ENCODE peak calls at places on chromosomes 6 and 20, in eight cellular contexts. K, V, U, L, N, P, A and S are unnamed samples.

GRCh38 chr6:21870071-21870729 is 276.6 kb downstream of the SOX4 start:
- DNase-seq in K (peak), V (no peak), U (no peak), L (no peak), N (no peak), P (no peak), A (no peak), S (no peak)

GRCh38 chr6:6886160-6886885 is 221.4 kb upstream of the RREB1 start:
- DNase-seq in K (no peak), V (no peak), U (no peak), L (no peak), N (no peak), P (no peak), A (no peak), S (no peak)

GRCh38 chr6:129314575-129314974 is 395.4 kb downstream of the ARHGAP18 start:
- DNase-seq in K (no peak), V (no peak), U (no peak), L (no peak), N (no peak), P (no peak), A (no peak), S (no peak)

GRCh38 chr6:140905050-140905449 is 1227.7 kb upstream of the GJE1 start:
- DNase-seq in K (no peak), V (no peak), U (no peak), L (no peak), N (no peak), P (no peak), A (no peak), S (no peak)

GRCh38 chr6:142207265-142207877 is 60.3 kb downstream of the VTA1 start:
- DNase-seq in K (peak), V (peak), U (peak), L (no peak), N (peak), P (no peak), A (no peak), S (peak)

GRCh38 chr6:119443993-119444641 is 94.6 kb upstream of the MAN1A1 start:
- DNase-seq in K (no peak), V (peak), U (no peak), L (no peak), N (no peak), P (no peak), A (no peak), S (no peak)

GRCh38 chr6:31776563-31776960 is 566 bp downstream of the VWA7 start:
- DNase-seq in K (peak), V (no peak), U (no peak), L (no peak), N (no peak), P (no peak), A (no peak), S (no peak)

GRCh38 chr6:47073125-47074110 is 31.3 kb upstream of the ADGRF1 start:
- DNase-seq in K (no peak), V (no peak), U (no peak), L (no peak), N (no peak), P (no peak), A (no peak), S (no peak)

GRCh38 chr6:144797881-144798589 is 512.9 kb downstream of the UTRN start:
- DNase-seq in K (peak), V (peak), U (no peak), L (no peak), N (no peak), P (no peak), A (no peak), S (no peak)

GRCh38 chr6:92806254-92806653 is 613.1 kb downstream of the EPHA7 start:
- DNase-seq in K (no peak), V (no peak), U (no peak), L (no peak), N (no peak), P (no peak), A (no peak), S (no peak)

GRCh38 chr6:13517116-13517515 is 29.7 kb upstream of the GFOD1 start:
- DNase-seq in K (peak), V (peak), U (no peak), L (no peak), N (no peak), P (no peak), A (no peak), S (no peak)

GRCh38 chr20:35271073-35271882 is 6.6 kb downstream of the MMP24OS start:
- DNase-seq in K (no peak), V (no peak), U (no peak), L (no peak), N (no peak), P (no peak), A (no peak), S (no peak)

GRCh38 chr6:148611213-148611612 is 135.6 kb upstream of the UST start:
- DNase-seq in K (peak), V (peak), U (no peak), L (no peak), N (no peak), P (no peak), A (peak), S (no peak)

GRCh38 chr6:159152014-159152413 is 17.2 kb upstream of the FNDC1 start:
- DNase-seq in K (no peak), V (no peak), U (no peak), L (no peak), N (no peak), P (no peak), A (no peak), S (no peak)

GRCh38 chr20:25065044-25065624 is 7.2 kb upstream of the ACSS1 start:
- DNase-seq in K (no peak), V (no peak), U (no peak), L (no peak), N (peak), P (no peak), A (no peak), S (peak)

GRCh38 chr20:10578607-10579006 is 95.2 kb downstream of the JAG1 start:
- DNase-seq in K (peak), V (peak), U (no peak), L (no peak), N (no peak), P (no peak), A (no peak), S (no peak)

GRCh38 chr6:3228046-3228671 is 706 bp upstream of the TUBB2B start:
- DNase-seq in K (no peak), V (no peak), U (no peak), L (no peak), N (no peak), P (no peak), A (no peak), S (no peak)

GRCh38 chr6:139257291-139257690 is 34.5 kb downstream of the TXLNB start:
- DNase-seq in K (no peak), V (no peak), U (no peak), L (no peak), N (no peak), P (no peak), A (no peak), S (no peak)

GRCh38 chr20:62739067-62739466 is 30.4 kb downstream of the NTSR1 start:
- DNase-seq in K (no peak), V (no peak), U (no peak), L (no peak), N (no peak), P (no peak), A (no peak), S (no peak)
- H3K27ac ChIP-seq in K (peak), V (no peak), U (peak), L (peak), N (peak), P (no peak), A (no peak), S (peak)

GRCh38 chr6:73866305-73866704 is 170.3 kb downstream of the CD109 start:
- DNase-seq in K (no peak), V (no peak), U (no peak), L (no peak), N (no peak), P (no peak), A (no peak), S (no peak)
- H3K27ac ChIP-seq in K (no peak), V (no peak), U (no peak), L (no peak), N (no peak), P (no peak), A (no peak), S (no peak)

GRCh38 chr6:34350100-34350936 is 42.2 kb downstream of the NUDT3 start:
- DNase-seq in K (no peak), V (peak), U (no peak), L (no peak), N (no peak), P (no peak), A (no peak), S (no peak)
- H3K27ac ChIP-seq in K (no peak), V (no peak), U (no peak), L (no peak), N (no peak), P (no peak), A (no peak), S (no peak)

GRCh38 chr20:62502496-62503095 is 26.8 kb upstream of the GATA5 start:
- DNase-seq in K (no peak), V (no peak), U (no peak), L (no peak), N (no peak), P (no peak), A (no peak), S (no peak)
- H3K27ac ChIP-seq in K (peak), V (peak), U (no peak), L (no peak), N (no peak), P (no peak), A (no peak), S (no peak)

GRCh38 chr20:11918280-11918952 is 723 bp downstream of the BTBD3 start:
- DNase-seq in K (no peak), V (no peak), U (no peak), L (no peak), N (no peak), P (no peak), A (no peak), S (no peak)
- H3K27ac ChIP-seq in K (no peak), V (peak), U (no peak), L (peak), N (no peak), P (peak), A (peak), S (peak)

GRCh38 chr20:50515471-50516106 is 5.4 kb downstream of the PTPN1 start:
- DNase-seq in K (no peak), V (no peak), U (no peak), L (no peak), N (no peak), P (no peak), A (no peak), S (no peak)

GRCh38 chr20:50512323-50512722 is 2.1 kb downstream of the PTPN1 start:
- DNase-seq in K (no peak), V (no peak), U (no peak), L (no peak), N (no peak), P (no peak), A (no peak), S (no peak)

GRCh38 chr20:50514750-50515149 is 4.6 kb downstream of the PTPN1 start:
- DNase-seq in K (no peak), V (no peak), U (no peak), L (no peak), N (no peak), P (no peak), A (no peak), S (no peak)

GRCh38 chr20:50514035-50514337 is 3.8 kb downstream of the PTPN1 start:
- DNase-seq in K (no peak), V (no peak), U (no peak), L (no peak), N (no peak), P (no peak), A (no peak), S (no peak)

GRCh38 chr20:50513169-50514034 is 3.2 kb downstream of the PTPN1 start:
- DNase-seq in K (peak), V (peak), U (no peak), L (no peak), N (no peak), P (no peak), A (no peak), S (no peak)
- H3K27ac ChIP-seq in K (no peak), V (no peak), U (peak), L (peak), N (peak), P (peak), A (peak), S (peak)

GRCh38 chr6:105501945-105502344 is 99.1 kb upstream of the PREP start:
- DNase-seq in K (no peak), V (no peak), U (no peak), L (no peak), N (no peak), P (no peak), A (no peak), S (no peak)

GRCh38 chr6:105501246-105501645 is 98.4 kb upstream of the PREP start:
- DNase-seq in K (no peak), V (no peak), U (no peak), L (no peak), N (no peak), P (no peak), A (no peak), S (no peak)

GRCh38 chr6:105503641-105504040 is 100.8 kb upstream of the PREP start:
- DNase-seq in K (no peak), V (no peak), U (no peak), L (no peak), N (no peak), P (no peak), A (no peak), S (no peak)

GRCh38 chr6:105499928-105500327 is 97.0 kb upstream of the PREP start:
- DNase-seq in K (no peak), V (no peak), U (no peak), L (no peak), N (no peak), P (no peak), A (no peak), S (no peak)

DNA sequence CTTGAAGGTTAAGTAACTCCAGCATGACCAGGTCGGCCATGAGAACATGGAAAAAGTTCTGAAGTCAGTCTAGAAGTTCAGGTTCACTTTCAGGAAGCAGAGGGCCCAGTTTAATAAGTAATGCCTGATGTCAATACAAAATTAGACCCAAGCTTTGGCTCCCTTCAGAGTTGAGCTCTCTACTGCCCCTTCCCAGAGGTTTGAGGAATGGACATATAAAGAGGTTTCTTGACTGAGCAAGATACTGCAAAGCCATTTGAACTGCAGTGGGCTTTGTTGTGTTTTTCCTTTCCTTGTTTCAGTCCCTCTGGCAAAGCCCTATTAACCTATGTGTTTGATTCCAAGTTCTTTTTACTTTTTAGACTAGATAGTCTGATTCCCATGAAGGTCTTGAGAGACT is 97.8 kb upstream of the PREP start:
- DNase-seq in K (no peak), V (no peak), U (no peak), L (no peak), N (no peak), P (no peak), A (no peak), S (no peak)
- H3K27ac ChIP-seq in K (no peak), V (no peak), U (no peak), L (no peak), N (no peak), P (no peak), A (no peak), S (no peak)